ENCODE peak calls at places on chromosome 4, in ten cellular contexts. W is neural progenitor cell; D is CD8-positive, alpha-beta T cell; K is suprapubic skin; Q is cardiac fibroblast; F is CD4-positive, alpha-beta T cell; O is HepG2; V is dorsolateral prefrontal cortex; I is Peyer's patch; M is spleen. E is an unnamed sample.

GRCh38 chr4:124000233-124000632 is 603.6 kb downstream of the SPRY1 start:
- DNase-seq in W (no peak), D (no peak), K (no peak), Q (no peak), F (no peak), O (no peak), V (no peak), I (no peak), M (no peak), E (no peak)

GRCh38 chr4:30860983-30861382 is 140.8 kb downstream of the PCDH7 start:
- DNase-seq in W (no peak), D (no peak), K (no peak), Q (no peak), F (no peak), O (no peak), V (no peak), I (no peak), M (no peak), E (no peak)

GRCh38 chr4:38791005-38791404 is 8.2 kb upstream of the TLR10 start:
- DNase-seq in W (no peak), D (no peak), K (no peak), Q (no peak), F (no peak), O (no peak), V (no peak), I (no peak), M (no peak), E (no peak)

GRCh38 chr4:154368060-154368459 is 123.5 kb downstream of the DCHS2 start:
- DNase-seq in W (no peak), D (no peak), K (no peak), Q (no peak), F (no peak), O (no peak), V (no peak), I (no peak), M (no peak), E (no peak)

GRCh38 chr4:39319678-39320077 is 46.5 kb downstream of the RFC1 start:
- DNase-seq in W (no peak), D (no peak), K (no peak), Q (peak), F (no peak), O (peak), V (no peak), I (no peak), M (no peak), E (no peak)

GRCh38 chr4:122616910-122617596 is 3.8 kb downstream of the IL21 start:
- DNase-seq in W (no peak), D (no peak), K (no peak), Q (no peak), F (no peak), O (no peak), V (no peak), I (no peak), M (no peak), E (no peak)

GRCh38 chr4:92305148-92305877 is 1.5 kb downstream of the GRID2 start:
- DNase-seq in W (peak), D (no peak), K (no peak), Q (peak), F (no peak), O (no peak), V (peak), I (no peak), M (no peak), E (no peak)

GRCh38 chr4:151692821-151693504 is 67.8 kb downstream of the GATB start:
- DNase-seq in W (no peak), D (no peak), K (no peak), Q (no peak), F (no peak), O (no peak), V (no peak), I (no peak), M (no peak), E (no peak)

GRCh38 chr4:95049838-95050237 is 292.1 kb downstream of the BMPR1B start:
- DNase-seq in W (no peak), D (no peak), K (no peak), Q (peak), F (no peak), O (no peak), V (no peak), I (no peak), M (no peak), E (no peak)

GRCh38 chr4:138205531-138206233 is 36.5 kb downstream of the SLC7A11 start:
- DNase-seq in W (no peak), D (no peak), K (no peak), Q (no peak), F (no peak), O (no peak), V (no peak), I (no peak), M (no peak), E (no peak)

GRCh38 chr4:180031330-180031729 is 2211.9 kb upstream of the TENM3 start:
- DNase-seq in W (no peak), D (no peak), K (no peak), Q (no peak), F (no peak), O (no peak), V (no peak), I (no peak), M (no peak), E (no peak)

GRCh38 chr4:180028682-180029081 is 2214.5 kb upstream of the TENM3 start:
- DNase-seq in W (peak), D (no peak), K (no peak), Q (peak), F (no peak), O (peak), V (no peak), I (peak), M (peak), E (no peak)
- TF ChIP-seq CTCF in W (peak), D (no peak), K (no peak), Q (no peak), F (no peak), O (peak), V (no peak), I (no peak), M (no peak), E (no peak)

GRCh38 chr4:5048721-5049120 is 2.6 kb upstream of the STK32B start:
- DNase-seq in W (no peak), D (no peak), K (no peak), Q (no peak), F (no peak), O (no peak), V (no peak), I (no peak), M (no peak), E (no peak)
- TF ChIP-seq CTCF in W (no peak), D (no peak), K (no peak), Q (no peak), F (no peak), O (no peak), V (no peak), I (no peak), M (no peak), E (no peak)

GRCh38 chr4:11537846-11538245 is 109.2 kb upstream of the HS3ST1 start:
- DNase-seq in W (no peak), D (no peak), K (no peak), Q (no peak), F (no peak), O (no peak), V (no peak), I (no peak), M (no peak), E (no peak)

GRCh38 chr4:11532138-11532537 is 103.4 kb upstream of the HS3ST1 start:
- DNase-seq in W (no peak), D (no peak), K (no peak), Q (no peak), F (no peak), O (no peak), V (no peak), I (no peak), M (no peak), E (no peak)

GRCh38 chr4:11529625-11530201 is 101.0 kb upstream of the HS3ST1 start:
- DNase-seq in W (no peak), D (no peak), K (no peak), Q (peak), F (no peak), O (no peak), V (no peak), I (no peak), M (no peak), E (no peak)

DNA sequence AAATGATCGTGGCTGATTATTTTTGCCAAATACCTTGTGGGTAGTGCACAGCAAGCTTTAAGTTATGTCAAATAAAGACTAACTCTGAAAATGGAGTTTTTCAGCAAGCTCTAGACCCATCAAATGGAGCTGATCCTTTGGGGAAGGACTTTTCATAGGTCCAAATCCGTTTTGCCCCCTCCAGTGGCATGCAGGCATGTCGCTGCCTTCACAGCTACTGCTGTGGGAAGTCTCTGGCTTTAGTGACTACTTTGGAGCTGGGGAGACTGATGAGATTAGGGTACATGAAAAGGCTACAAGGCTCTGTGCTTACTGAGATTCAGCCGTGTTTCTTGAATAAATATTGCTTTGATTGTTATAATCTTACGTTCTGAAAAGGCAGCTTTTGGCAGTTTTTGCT is 106.6 kb upstream of the HS3ST1 start:
- DNase-seq in W (peak), D (no peak), K (no peak), Q (no peak), F (no peak), O (no peak), V (no peak), I (no peak), M (no peak), E (no peak)
- TF ChIP-seq CTCF in W (peak), D (no peak), K (no peak), Q (no peak), F (no peak), O (no peak), V (no peak), I (no peak), M (no peak), E (no peak)

GRCh38 chr4:128859887-128860774 is 50.6 kb downstream of the JADE1 start:
- DNase-seq in W (peak), D (no peak), K (no peak), Q (peak), F (no peak), O (no peak), V (no peak), I (no peak), M (no peak), E (no peak)

GRCh38 chr4:128856246-128856645 is 46.7 kb downstream of the JADE1 start:
- DNase-seq in W (no peak), D (no peak), K (no peak), Q (no peak), F (no peak), O (no peak), V (no peak), I (no peak), M (no peak), E (no peak)

GRCh38 chr4:128855656-128856055 is 46.2 kb downstream of the JADE1 start:
- DNase-seq in W (no peak), D (no peak), K (no peak), Q (no peak), F (no peak), O (no peak), V (no peak), I (no peak), M (no peak), E (no peak)

GRCh38 chr4:128861856-128862518 is 52.5 kb downstream of the JADE1 start:
- DNase-seq in W (no peak), D (no peak), K (no peak), Q (no peak), F (no peak), O (no peak), V (no peak), I (no peak), M (peak), E (no peak)

DNA sequence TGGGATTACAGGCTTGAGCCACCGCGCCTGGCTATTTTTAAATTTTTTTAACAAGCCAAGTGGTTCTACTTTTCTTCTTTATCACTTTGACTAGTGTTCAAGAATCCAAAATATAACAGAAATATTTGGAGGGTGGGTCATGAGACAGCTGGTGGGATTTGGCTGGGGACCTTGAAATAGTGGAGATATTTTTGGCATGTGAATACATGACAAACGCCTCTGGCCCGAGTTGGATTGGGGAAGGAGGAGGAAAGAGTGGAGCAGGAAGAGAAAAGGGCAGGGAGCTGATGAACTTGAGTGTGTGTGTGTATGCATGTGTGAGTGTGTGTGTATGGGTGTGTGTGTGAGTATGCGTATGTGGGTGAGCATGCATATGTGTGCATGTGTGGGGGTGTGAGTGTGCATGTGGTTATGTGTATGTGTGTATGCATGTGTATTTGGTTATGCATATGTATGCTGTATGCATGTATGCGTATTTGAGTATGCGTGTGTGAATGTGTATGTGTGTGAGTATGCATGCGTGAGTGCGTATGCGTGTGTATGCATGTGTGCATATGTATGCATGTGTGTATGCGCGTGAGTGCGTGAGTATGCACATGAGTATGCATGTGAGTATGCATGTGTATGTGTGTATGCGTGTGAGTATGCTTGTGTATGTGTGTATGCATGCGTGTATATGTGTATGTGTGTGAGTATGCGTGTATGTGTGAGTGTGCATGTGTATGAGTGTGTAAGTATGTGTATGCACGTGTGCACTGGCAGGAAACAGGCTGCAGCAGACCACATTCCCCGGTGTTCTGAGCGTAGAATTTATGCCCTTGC is 49.6 kb downstream of the JADE1 start:
- DNase-seq in W (no peak), D (no peak), K (no peak), Q (peak), F (no peak), O (no peak), V (no peak), I (no peak), M (no peak), E (no peak)
- TF ChIP-seq CTCF in W (no peak), D (no peak), K (no peak), Q (no peak), F (no peak), O (no peak), V (no peak), I (no peak), M (no peak), E (no peak)

GRCh38 chr4:175970734-175971133 is 94.9 kb upstream of the WDR17 start:
- DNase-seq in W (peak), D (no peak), K (no peak), Q (no peak), F (no peak), O (no peak), V (no peak), I (no peak), M (no peak), E (no peak)
- TF ChIP-seq CTCF in W (no peak), D (no peak), K (no peak), Q (no peak), F (no peak), O (no peak), V (no peak), I (no peak), M (no peak), E (no peak)

GRCh38 chr4:80336582-80336981 is 1.1 kb downstream of the CFAP299 start:
- DNase-seq in W (peak), D (no peak), K (no peak), Q (peak), F (no peak), O (peak), V (no peak), I (no peak), M (peak), E (no peak)
- TF ChIP-seq CTCF in W (peak), D (no peak), K (no peak), Q (peak), F (no peak), O (peak), V (peak), I (no peak), M (no peak), E (no peak)

GRCh38 chr4:110480031-110480549 is 4.1 kb downstream of the ENPEP start:
- DNase-seq in W (no peak), D (no peak), K (no peak), Q (peak), F (no peak), O (no peak), V (no peak), I (no peak), M (no peak), E (no peak)
- TF ChIP-seq CTCF in W (peak), D (no peak), K (no peak), Q (peak), F (no peak), O (no peak), V (no peak), I (no peak), M (no peak), E (no peak)

GRCh38 chr4:112031712-112032328 is 113.4 kb upstream of the FAM241A start:
- DNase-seq in W (peak), D (no peak), K (no peak), Q (peak), F (no peak), O (peak), V (no peak), I (no peak), M (no peak), E (no peak)
- TF ChIP-seq CTCF in W (peak), D (no peak), K (peak), Q (peak), F (no peak), O (peak), V (peak), I (no peak), M (peak), E (no peak)

E was measured in activated B cell treated with CpG ODN at 0.5 μM for 24 hours.